ENCODE peak calls at places on chromosomes 1 and 21, in seven cellular contexts. C, E, I, A, O, J and F are unnamed samples.

GRCh38 chr1:216310776-216311175 is 112.5 kb downstream of the USH2A start:
- DNase-seq in C (peak; percentile 50), E (peak; percentile 71), I (peak; percentile 56), A (peak; percentile 86), O (peak; percentile 62), J (peak; percentile 23), F (peak; percentile 75)

GRCh38 chr1:219172821-219173220 is 857 bp upstream of the LYPLAL1 start:
- DNase-seq in C (no peak), E (no peak), I (no peak), A (no peak), O (no peak), J (no peak), F (no peak)

GRCh38 chr1:13700521-13701273 is 709 bp downstream of the PRDM2 start:
- DNase-seq in C (peak; percentile 20), E (no peak), I (peak; percentile 17), A (peak; percentile 31), O (peak; percentile 30), J (no peak), F (peak; percentile 35)

GRCh38 chr21:32520885-32521735 is 64.2 kb downstream of the TCP10L start:
- DNase-seq in C (peak; percentile 97), E (no peak), I (no peak), A (no peak), O (peak; percentile 70), J (peak; percentile 89), F (no peak)

GRCh38 chr1:222634180-222635013 is 16.5 kb downstream of the MIA3 start:
- DNase-seq in C (peak; percentile 90), E (no peak), I (peak; percentile 82), A (peak; percentile 92), O (peak; percentile 90), J (peak; percentile 92), F (peak; percentile 31)

GRCh38 chr1:61270761-61271411 is 188.5 kb downstream of the NFIA start:
- DNase-seq in C (peak; percentile 71), E (no peak), I (no peak), A (no peak), O (peak; percentile 28), J (peak; percentile 36), F (no peak)

GRCh38 chr1:156858959-156859522 is at the start of gene INSRR:
- DNase-seq in C (no peak), E (no peak), I (no peak), A (peak; percentile 59), O (no peak), J (no peak), F (no peak)

GRCh38 chr21:15514073-15514946 is 215.5 kb upstream of the USP25 start:
- DNase-seq in C (no peak), E (no peak), I (no peak), A (peak; percentile 4), O (no peak), J (no peak), F (no peak)

GRCh38 chr1:243470492-243470891 is 214.7 kb downstream of the SDCCAG8 start:
- DNase-seq in C (no peak), E (no peak), I (no peak), A (peak; percentile 75), O (no peak), J (no peak), F (no peak)

GRCh38 chr1:234185438-234185837 is 187.8 kb upstream of the COA6 start:
- DNase-seq in C (no peak), E (no peak), I (no peak), A (no peak), O (no peak), J (no peak), F (no peak)

GRCh38 chr1:73998348-73998959 is 199.5 kb downstream of the LRRIQ3 start:
- DNase-seq in C (peak; percentile 32), E (no peak), I (no peak), A (peak; percentile 68), O (peak; percentile 30), J (no peak), F (no peak)

GRCh38 chr1:148362141-148362929 is 120.8 kb downstream of the PPIAL4G start:
- DNase-seq in C (peak; percentile 16), E (peak; percentile 56), I (no peak), A (peak; percentile 92), O (no peak), J (peak; percentile 51), F (peak; percentile 95)

GRCh38 chr21:40143822-40144525 is 276.7 kb downstream of the PCP4 start:
- DNase-seq in C (peak; percentile 18), E (no peak), I (peak; percentile 68), A (peak; percentile 52), O (peak; percentile 2), J (peak; percentile 66), F (peak; percentile 49)

GRCh38 chr1:181583598-181583997 is 100.3 kb downstream of the CACNA1E start:
- DNase-seq in C (no peak), E (peak; percentile 36), I (no peak), A (peak; percentile 49), O (no peak), J (peak; percentile 12), F (peak; percentile 60)

GRCh38 chr1:221714227-221715116 is 27.4 kb downstream of the DUSP10 start:
- DNase-seq in C (no peak), E (no peak), I (no peak), A (peak; percentile 68), O (no peak), J (no peak), F (peak; percentile 68)

GRCh38 chr1:23722652-23723051 is 20.6 kb upstream of the ELOA start:
- DNase-seq in C (no peak), E (no peak), I (no peak), A (no peak), O (no peak), J (no peak), F (no peak)
- H3K23ac ChIP-seq in C (no peak overlapping the region), E (no peak overlapping the region), I (no peak overlapping the region), A (no peak overlapping the region), O (no peak overlapping the region), J (no peak overlapping the region), F (no peak overlapping the region)

GRCh38 chr1:30425046-30425445 is 298.3 kb downstream of the MATN1 start:
- DNase-seq in C (no peak), E (no peak), I (no peak), A (no peak), O (no peak), J (no peak), F (no peak)

GRCh38 chr1:30419831-30420230 is 303.6 kb downstream of the MATN1 start:
- DNase-seq in C (no peak), E (no peak), I (no peak), A (no peak), O (no peak), J (no peak), F (no peak)

GRCh38 chr1:30420519-30421050 is 302.8 kb downstream of the MATN1 start:
- DNase-seq in C (no peak), E (no peak), I (no peak), A (no peak), O (no peak), J (no peak), F (peak; percentile 4)

GRCh38 chr1:30422251-30422650 is 301.1 kb downstream of the MATN1 start:
- DNase-seq in C (no peak), E (no peak), I (no peak), A (no peak), O (no peak), J (peak; percentile 49), F (peak; percentile 16)

DNA sequence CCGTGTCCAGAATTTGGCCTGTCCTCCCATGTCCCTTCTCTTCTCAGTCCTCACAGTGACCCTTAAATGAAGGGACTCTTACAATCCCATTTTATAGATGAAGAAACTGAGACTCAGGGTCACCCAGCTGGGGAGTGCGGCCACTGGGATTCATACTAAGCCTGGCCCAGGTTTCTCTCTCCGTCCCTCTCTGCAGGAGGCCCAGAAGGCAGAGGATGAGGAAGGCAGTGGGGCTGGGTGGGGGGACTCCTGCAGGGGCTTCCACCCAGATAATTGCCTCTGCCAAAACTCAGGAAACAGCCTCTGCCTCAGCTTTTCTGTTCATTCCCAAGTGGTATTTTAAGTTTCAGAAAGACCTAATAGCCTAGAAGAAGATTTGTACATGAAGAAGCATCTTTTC is 299.8 kb downstream of the MATN1 start:
- DNase-seq in C (no peak), E (no peak), I (no peak), A (no peak), O (no peak), J (no peak), F (peak; percentile 2)
- H2AK5ac ChIP-seq in C (no peak overlapping the region), E (no peak overlapping the region), I (no peak overlapping the region), A (no peak overlapping the region), O (no peak overlapping the region), J (no peak overlapping the region), F (no peak overlapping the region)

DNA sequence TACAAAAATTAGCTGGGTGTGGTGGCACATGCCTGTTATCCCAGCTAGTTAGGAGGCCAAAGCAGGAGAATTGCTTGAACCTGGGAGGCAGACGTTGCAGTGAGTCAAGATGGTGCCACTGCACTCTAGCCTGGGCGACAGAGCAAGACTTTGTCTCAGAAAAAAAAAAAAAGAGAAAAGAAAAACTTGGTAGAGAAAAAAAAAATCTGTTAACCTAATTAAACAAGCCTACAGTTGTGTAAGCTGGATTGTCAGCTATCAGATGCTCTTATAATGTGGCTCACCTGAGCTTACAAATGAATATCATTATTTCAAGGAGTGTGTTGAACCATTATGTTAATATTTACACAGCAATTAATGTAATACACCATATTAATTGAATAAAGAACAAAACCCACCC is 26.4 kb upstream of the EYA3 start:
- DNase-seq in C (no peak), E (no peak), I (no peak), A (no peak), O (no peak), J (no peak), F (no peak)
- H3K4me2 ChIP-seq in C (no peak overlapping the region), E (no peak overlapping the region), I (no peak overlapping the region), A (no peak overlapping the region), O (no peak overlapping the region), J (no peak overlapping the region), F (no peak overlapping the region)

GRCh38 chr1:59947047-59947938 is 20.7 kb upstream of the CYP2J2 start:
- DNase-seq in C (peak; percentile 63), E (no peak), I (peak; percentile 55), A (peak; percentile 72), O (peak; percentile 62), J (peak; percentile 56), F (peak; percentile 63)
- H3K23ac ChIP-seq in C (no peak overlapping the region), E (no peak overlapping the region), I (no peak overlapping the region), A (no peak overlapping the region), O (no peak overlapping the region), J (no peak overlapping the region), F (no peak overlapping the region)